ENCODE peak calls at places on chromosome 2, in ten cellular contexts. H is kidney glomerular epithelial cell; P is stimulated activated CD8-positive, alpha-beta memory T cell treated with anti-CD3 and anti-CD28 coated beads, Interleukin-4, amount 100 ng/mL, for 48 hours; X is cardiac muscle cell; Y is esophagus squamous epithelium; E is NCI-H774; J is NCI-H2081; A is stimulated activated naive CD8-positive, alpha-beta T cell treated with anti-CD3 and anti-CD28 coated beads, Interleukin-15, Interleukin-2, amounts not matched to agents 100 U/mL and 50 U/mL, for 24 hours; Q is progenitor cell of endocrine pancreas; M is lung. G is an unnamed sample.

GRCh38 chr2:231674587-231675334 is 33.6 kb upstream of the PTMA start:
- DNase-seq in X (peak; percentile 87), A (peak; percentile 84), E (peak; percentile 43), P (peak; percentile 84), J (peak; percentile 43), Y (no peak), Q (peak; percentile 76), M (peak; percentile 67), H (peak; percentile 55), G (no peak)

GRCh38 chr2:11717623-11718022 is 28.8 kb upstream of the LPIN1 start:
- DNase-seq in A (no peak), Y (no peak), H (no peak), J (no peak), Q (no peak), E (no peak), P (no peak), X (no peak), M (no peak), G (no peak)

GRCh38 chr2:205409403-205409802 is 272.9 kb upstream of the NRP2 start:
- DNase-seq in Y (no peak), A (no peak), E (no peak), Q (no peak), H (no peak), J (no peak), X (no peak), M (no peak), P (no peak), G (no peak)

GRCh38 chr2:192885569-192886160 is 690.9 kb upstream of the TMEFF2 start:
- DNase-seq in P (no peak), H (no peak), X (no peak), E (no peak), J (no peak), Q (no peak), Y (no peak), M (no peak), A (no peak), G (no peak)

GRCh38 chr2:218010116-218010837 is 7.5 kb upstream of the TNS1 start:
- DNase-seq in Y (no peak), H (no peak), E (no peak), X (peak; percentile 66), J (peak; percentile 44), Q (peak; percentile 49), M (peak; percentile 36), A (peak; percentile 41), P (peak; percentile 51), G (no peak)

GRCh38 chr2:70516596-70516995 is 37.0 kb downstream of the TGFA start:
- DNase-seq in P (no peak), M (no peak), A (peak; percentile 16), X (no peak), Y (no peak), E (no peak), H (peak; percentile 15), Q (no peak), J (no peak), G (no peak)

GRCh38 chr2:177998006-177998405 is 74.6 kb downstream of the PDE11A start:
- DNase-seq in Y (no peak), E (no peak), J (no peak), X (no peak), P (no peak), Q (no peak), H (peak; percentile 76), A (no peak), M (no peak), G (no peak)

GRCh38 chr2:20563251-20563650 is 87.6 kb downstream of the HS1BP3 start:
- DNase-seq in P (no peak), Y (no peak), J (no peak), X (no peak), Q (no peak), E (no peak), M (no peak), H (no peak), A (no peak), G (no peak)

GRCh38 chr2:17635007-17635406 is 94.5 kb downstream of the VSNL1 start:
- DNase-seq in E (no peak), J (no peak), Q (no peak), M (no peak), Y (no peak), H (no peak), P (no peak), X (no peak), A (no peak), G (no peak)

GRCh38 chr2:88190808-88191721 is 20.9 kb downstream of the THNSL2 start:
- DNase-seq in Q (peak; percentile 44), H (peak; percentile 17), J (peak; percentile 46), E (peak; percentile 33), X (peak; percentile 64), P (peak; percentile 38), Y (no peak), M (no peak), A (peak; percentile 22), G (no peak)

GRCh38 chr2:239830718-239831271 is 194.3 kb downstream of the NDUFA10 start:
- DNase-seq in A (no peak), M (peak; percentile 21), H (no peak), Q (peak; percentile 6), Y (no peak), E (no peak), P (peak; percentile 9), X (no peak), J (no peak), G (peak; percentile 87)

GRCh38 chr2:217988014-217988839 is 14.6 kb downstream of the TNS1 start:
- DNase-seq in J (peak; percentile 58), P (peak; percentile 93), M (peak; percentile 93), H (peak; percentile 43), X (peak; percentile 85), E (peak; percentile 78), A (peak; percentile 84), Q (peak; percentile 88), Y (no peak), G (peak; percentile 98)

GRCh38 chr2:99981840-99982239 is 160.6 kb downstream of the AFF3 start:
- DNase-seq in P (no peak), X (no peak), A (no peak), E (no peak), Y (no peak), J (no peak), M (no peak), Q (no peak), H (no peak), G (no peak)

GRCh38 chr2:28320009-28320365 is 72.7 kb upstream of the FOSL2 start:
- DNase-seq in J (no peak), Q (no peak), M (no peak), Y (no peak), P (no peak), H (no peak), E (no peak), X (no peak), A (no peak), G (peak; percentile 82)

GRCh38 chr2:231530099-231531085 is at the start of gene NMUR1:
- DNase-seq in H (no peak), E (peak; percentile 37), Q (peak; percentile 56), X (peak; percentile 64), M (peak; percentile 37), A (peak; percentile 83), P (peak; percentile 83), J (no peak), Y (no peak), G (no peak)

GRCh38 chr2:81283081-81283480 is 978.5 kb upstream of the LRRTM1 start:
- DNase-seq in Y (no peak), J (no peak), E (no peak), M (no peak), P (no peak), Q (no peak), H (no peak), A (no peak), X (no peak), G (no peak)

GRCh38 chr2:235520787-235521186 is 26.9 kb downstream of the AGAP1 start:
- DNase-seq in J (no peak), P (no peak), Y (no peak), X (no peak), E (no peak), Q (no peak), H (no peak), A (no peak), M (no peak), G (no peak)